ENCODE peak calls at places on chromosomes 12 and 14, in eight cellular contexts. J is ovary, S is uterus, N is sigmoid colon, G is HCT116, L is endothelial cell of umbilical vein, H is lower leg skin, O is K562. K is an unnamed sample.

GRCh38 chr12:68336754-68337343 is 4.7 kb upstream of the MDM1 start:
- DNase-seq in S (no peak), G (no peak), H (no peak), L (no peak), J (no peak), O (no peak), N (peak), K (no peak)

GRCh38 chr12:53985358-53985899 is 483 bp downstream of the HOXC10 start:
- DNase-seq in G (no peak), O (no peak), N (no peak), S (no peak), H (no peak), L (peak), J (no peak), K (no peak)

GRCh38 chr14:104753528-104754212 is 723 bp downstream of the SIVA1 start:
- DNase-seq in L (peak), G (no peak), H (no peak), S (no peak), O (no peak), N (no peak), J (no peak), K (no peak)

GRCh38 chr14:42654707-42655106 is 1048.0 kb downstream of the LRFN5 start:
- DNase-seq in G (no peak), H (no peak), J (no peak), L (no peak), N (no peak), S (no peak), O (no peak), K (no peak)

GRCh38 chr14:71803539-71804260 is 128.5 kb upstream of the RGS6 start:
- DNase-seq in J (no peak), L (peak), G (peak), S (no peak), H (no peak), N (no peak), O (no peak), K (no peak)

GRCh38 chr12:62712561-62712960 is 222.4 kb downstream of the PPM1H start:
- DNase-seq in H (no peak), O (no peak), S (no peak), L (no peak), N (no peak), G (no peak), J (no peak), K (no peak)

GRCh38 chr12:102612008-102612407 is 131.6 kb upstream of the IGF1 start:
- DNase-seq in O (no peak), N (no peak), L (no peak), S (no peak), J (no peak), H (no peak), G (no peak), K (no peak)

GRCh38 chr14:72061718-72062117 is 129.5 kb downstream of the RGS6 start:
- DNase-seq in J (no peak), H (no peak), N (no peak), S (no peak), L (no peak), O (no peak), G (no peak), K (no peak)

GRCh38 chr12:95358111-95359083 is 115.6 kb upstream of the METAP2 start:
- DNase-seq in J (no peak), N (no peak), S (no peak), H (no peak), O (no peak), G (no peak), L (peak), K (no peak)

GRCh38 chr14:59344711-59345455 is 120.3 kb downstream of the GPR135 start:
- DNase-seq in S (no peak), H (no peak), G (no peak), O (no peak), L (no peak), N (no peak), J (no peak), K (no peak)

GRCh38 chr12:120404271-120404670 is 33.6 kb upstream of the COX6A1 start:
- DNase-seq in L (no peak), G (no peak), S (no peak), H (no peak), O (no peak), N (no peak), J (no peak), K (no peak)

GRCh38 chr12:51811203-51811805 is 37.2 kb downstream of the FIGNL2 start:
- DNase-seq in N (no peak), O (no peak), H (no peak), S (no peak), G (no peak), L (no peak), J (no peak), K (no peak)

GRCh38 chr14:105582639-105583038 is 56.3 kb downstream of the TMEM121 start:
- DNase-seq in S (no peak), H (no peak), J (peak), G (no peak), O (peak), L (peak), N (no peak), K (peak)

GRCh38 chr14:89391123-89391522 is 25.9 kb downstream of the FOXN3 start:
- DNase-seq in G (no peak), H (no peak), S (no peak), O (no peak), L (no peak), N (peak), J (no peak), K (no peak)

GRCh38 chr14:50031534-50032313 is 84.6 kb downstream of the VCPKMT start:
- DNase-seq in S (no peak), O (no peak), J (no peak), H (no peak), N (no peak), G (no peak), L (no peak), K (no peak)

GRCh38 chr12:90268574-90268973 is 559.9 kb upstream of the ATP2B1 start:
- DNase-seq in O (no peak), S (no peak), J (no peak), L (no peak), N (no peak), H (no peak), G (no peak), K (no peak)

GRCh38 chr12:63206494-63206893 is 55.5 kb upstream of the AVPR1A start:
- DNase-seq in H (no peak), S (no peak), J (no peak), L (no peak), G (no peak), N (no peak), O (no peak), K (no peak)

GRCh38 chr12:65565601-65566560 is 258.4 kb upstream of the HMGA2 start:
- DNase-seq in H (no peak), O (peak), N (no peak), L (peak), G (no peak), J (no peak), S (no peak), K (no peak)

GRCh38 chr12:68080577-68080976 is 79.0 kb downstream of the IFNG start:
- DNase-seq in O (no peak), H (no peak), L (no peak), S (no peak), N (no peak), J (no peak), G (no peak), K (no peak)

GRCh38 chr12:75725505-75726120 is 214.2 kb upstream of the KRR1 start:
- DNase-seq in N (no peak), J (no peak), S (no peak), O (no peak), L (peak), H (no peak), G (peak), K (no peak)

GRCh38 chr12:27551172-27551840 is 27.3 kb downstream of the PPFIBP1 start:
- DNase-seq in G (no peak), J (no peak), S (no peak), N (no peak), L (no peak), O (no peak), H (no peak), K (no peak)

GRCh38 chr14:100159107-100159864 is at the start of gene DEGS2:
- DNase-seq in S (no peak), O (no peak), J (no peak), N (no peak), H (no peak), G (no peak), L (no peak), K (peak)

GRCh38 chr12:95582230-95583058 is 31.2 kb upstream of the USP44 start:
- DNase-seq in J (no peak), G (peak), H (no peak), N (no peak), O (no peak), S (no peak), L (peak), K (no peak)

GRCh38 chr14:58362798-58363412 is 32.8 kb upstream of the TOMM20L start:
- DNase-seq in O (peak), S (no peak), G (peak), J (no peak), N (no peak), L (peak), H (no peak), K (no peak)

GRCh38 chr12:55979069-55979468 is 5.2 kb downstream of the RAB5B start:
- DNase-seq in L (no peak), H (no peak), J (no peak), N (no peak), O (no peak), S (no peak), G (no peak), K (no peak)

GRCh38 chr12:127162902-127163301 is 1104.1 kb upstream of the TMEM132C start:
- DNase-seq in O (peak), N (no peak), J (no peak), H (no peak), G (no peak), S (no peak), L (no peak), K (no peak)

GRCh38 chr14:106044949-106045596 is 518.7 kb downstream of the TMEM121 start:
- DNase-seq in G (peak), J (no peak), H (no peak), N (no peak), L (no peak), S (no peak), O (peak), K (peak)

GRCh38 chr12:96981053-96981452 is 74.0 kb downstream of the NEDD1 start:
- DNase-seq in G (no peak), J (no peak), S (no peak), O (no peak), N (no peak), H (no peak), L (peak), K (no peak)

GRCh38 chr12:56645717-56646446 is at the start of gene ATP5F1B:
- DNase-seq in S (peak), G (peak), O (peak), H (peak), J (peak), N (peak), L (peak), K (peak)

GRCh38 chr14:30558675-30559555 is at the start of gene G2E3:
- DNase-seq in G (peak), N (peak), L (peak), J (peak), O (peak), S (peak), H (peak), K (peak)
- TF ChIP-seq POLR2A in G (peak), N (peak), L (peak), J (peak), O (peak), S (peak), H (no peak), K (peak)

GRCh38 chr14:26293909-26294308 is 303.9 kb downstream of the NOVA1 start:
- DNase-seq in N (no peak), H (no peak), G (no peak), O (no peak), J (no peak), S (no peak), L (no peak), K (no peak)

GRCh38 chr14:26286806-26287205 is 311.0 kb downstream of the NOVA1 start:
- DNase-seq in G (no peak), J (no peak), S (no peak), H (no peak), L (no peak), N (no peak), O (no peak), K (no peak)

GRCh38 chr14:26286066-26286791 is 311.6 kb downstream of the NOVA1 start:
- DNase-seq in S (no peak), H (no peak), G (no peak), N (no peak), L (peak), O (no peak), J (no peak), K (no peak)

GRCh38 chr14:26290007-26290530 is 307.8 kb downstream of the NOVA1 start:
- DNase-seq in N (no peak), L (no peak), S (no peak), G (no peak), H (no peak), O (no peak), J (no peak), K (no peak)
- TF ChIP-seq POLR2A in N (no peak), L (no peak), S (no peak), G (no peak), H (no peak), O (no peak), J (no peak), K (no peak)

DNA sequence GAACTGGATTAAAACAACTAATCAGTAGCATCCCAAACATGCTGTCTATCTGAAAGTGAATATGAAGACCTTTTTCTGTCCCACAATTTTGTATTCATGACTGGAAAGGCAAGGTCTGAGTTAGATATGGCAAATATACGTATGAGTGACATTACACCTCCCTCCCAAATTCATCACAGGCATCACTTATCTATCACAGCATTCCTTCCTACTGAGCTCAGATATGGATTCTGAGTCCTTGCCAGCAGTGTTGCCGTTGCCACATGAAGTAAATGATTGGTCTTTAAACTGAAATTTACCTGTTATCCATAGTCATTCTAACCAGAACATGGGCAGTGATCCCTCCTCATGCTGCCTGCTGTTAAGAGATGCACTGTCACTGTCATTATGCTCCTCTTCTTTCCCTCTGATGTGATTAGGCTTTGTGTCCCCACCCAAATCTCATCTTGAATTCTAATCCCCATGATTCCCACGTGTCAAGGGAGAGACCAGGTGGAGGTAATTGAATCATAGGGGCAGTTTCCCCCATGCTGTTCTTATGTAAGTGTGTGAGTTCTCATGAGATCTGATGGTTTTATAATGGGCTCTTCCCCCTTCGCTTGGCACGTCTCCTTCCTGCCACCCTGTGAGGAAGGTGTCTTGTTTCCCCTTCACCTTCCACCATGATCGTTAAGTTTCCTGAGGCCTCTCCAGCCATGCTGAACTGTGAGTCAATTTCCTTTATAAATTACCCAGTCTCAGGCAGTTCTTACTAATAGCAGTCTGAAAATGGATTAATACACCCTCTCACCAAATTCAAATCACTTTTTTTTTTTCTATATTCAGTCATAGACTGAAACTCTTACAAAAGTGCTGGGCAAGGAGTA is 288.4 kb downstream of the NUAK1 start:
- DNase-seq in O (peak), L (peak), N (no peak), H (no peak), S (no peak), J (no peak), G (no peak), K (no peak)
- TF ChIP-seq POLR2A in O (no peak), L (no peak), N (no peak), H (no peak), S (no peak), J (no peak), G (no peak), K (no peak)

GRCh38 chr12:50025187-50026059 is at the start of gene RACGAP1:
- DNase-seq in N (peak), J (peak), L (peak), H (peak), O (peak), S (peak), G (peak), K (peak)
- TF ChIP-seq POLR2A in N (no peak), J (no peak), L (peak), H (no peak), O (peak), S (peak), G (peak), K (peak)

GRCh38 chr14:88385212-88386101 is at the start of gene SPATA7:
- DNase-seq in J (peak), H (peak), L (peak), S (peak), N (peak), G (peak), O (peak), K (peak)
- TF ChIP-seq POLR2A in J (peak), H (no peak), L (peak), S (peak), N (peak), G (peak), O (peak), K (peak)

GRCh38 chr14:81311816-81312215 is 88.3 kb downstream of the STON2 start:
- DNase-seq in O (no peak), S (no peak), N (no peak), G (no peak), H (no peak), L (no peak), J (no peak), K (no peak)

GRCh38 chr14:81311128-81311527 is 89.0 kb downstream of the STON2 start:
- DNase-seq in G (no peak), J (no peak), O (no peak), N (no peak), L (no peak), H (no peak), S (no peak), K (no peak)

GRCh38 chr14:81313775-81314429 is 86.2 kb downstream of the STON2 start:
- DNase-seq in J (no peak), S (no peak), L (no peak), N (no peak), H (no peak), O (no peak), G (no peak), K (no peak)

GRCh38 chr14:81313200-81313599 is 86.9 kb downstream of the STON2 start:
- DNase-seq in S (no peak), G (no peak), O (no peak), N (no peak), L (no peak), J (no peak), H (no peak), K (no peak)

DNA sequence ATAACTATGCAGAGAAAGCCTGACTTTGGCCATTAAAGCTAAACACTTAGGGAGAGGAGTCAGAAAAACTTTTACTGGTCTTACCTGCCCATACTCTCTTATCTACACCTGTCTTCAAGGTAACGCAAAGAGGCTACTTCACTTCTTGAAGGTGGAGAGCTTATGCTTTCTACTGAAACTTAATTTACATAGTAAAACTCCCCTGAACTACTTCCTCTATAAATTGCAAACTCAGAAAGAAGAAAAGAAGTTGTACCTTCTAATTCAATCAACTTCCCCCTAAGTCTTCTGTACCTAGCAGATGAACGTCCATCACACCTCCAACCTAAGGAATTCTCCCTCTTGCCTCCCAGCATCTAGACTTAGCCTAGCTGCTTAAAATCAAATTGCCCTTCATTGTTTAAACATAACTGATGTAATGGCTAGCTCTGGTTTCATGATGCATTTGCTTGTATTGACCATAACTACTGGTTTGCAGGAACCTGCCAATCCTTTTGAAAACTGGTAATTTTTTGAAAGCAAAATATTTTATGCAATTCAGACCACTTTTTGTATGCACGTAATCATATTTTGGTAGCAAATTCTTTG is 87.7 kb downstream of the STON2 start:
- DNase-seq in G (no peak), L (no peak), N (no peak), O (no peak), H (no peak), S (no peak), J (no peak), K (no peak)
- TF ChIP-seq POLR2A in G (no peak), L (no peak), N (no peak), O (no peak), H (no peak), S (no peak), J (no peak), K (no peak)

DNA sequence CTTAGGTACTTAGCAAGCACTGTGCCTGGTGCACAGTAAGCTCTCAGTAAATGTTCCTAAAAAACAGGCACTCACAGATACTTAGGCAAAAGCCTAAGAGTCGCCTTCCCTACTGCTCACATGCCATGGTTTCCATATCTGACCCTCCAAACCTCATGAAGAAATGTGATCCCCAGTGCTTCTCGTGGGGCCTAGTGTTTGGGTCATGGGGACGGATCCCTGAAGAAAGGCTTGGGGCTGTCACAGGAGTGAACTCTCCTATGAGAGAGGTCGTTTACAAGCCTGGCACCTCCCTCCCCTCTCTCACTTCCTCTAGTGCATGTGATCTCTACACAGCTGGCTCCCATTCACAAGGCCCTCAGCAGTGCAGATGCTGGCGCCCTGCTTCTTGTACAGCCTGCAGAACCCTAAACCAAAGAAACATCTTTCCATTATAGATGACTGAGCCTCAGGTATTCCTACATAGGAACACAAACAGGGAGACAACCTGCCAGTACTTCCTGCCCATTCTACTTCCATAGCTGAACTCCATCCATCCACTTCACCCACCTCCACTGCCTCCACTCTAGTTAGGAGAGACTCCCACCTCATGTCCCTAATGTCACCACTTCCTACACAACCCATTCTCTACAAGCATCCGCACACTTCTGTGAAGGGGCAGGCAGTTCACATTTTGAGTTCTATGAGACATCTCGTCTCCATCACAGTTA is 2.9 kb downstream of the SLC15A4 start:
- DNase-seq in G (no peak), J (no peak), L (no peak), O (no peak), S (no peak), N (peak), H (no peak), K (no peak)
- TF ChIP-seq POLR2A in G (no peak), J (no peak), L (no peak), O (no peak), S (no peak), N (no peak), H (no peak), K (peak)

GRCh38 chr12:46282829-46283228 is 14.0 kb upstream of the SLC38A1 start:
- DNase-seq in H (no peak), L (no peak), J (no peak), N (no peak), G (no peak), S (no peak), O (no peak), K (no peak)
- TF ChIP-seq POLR2A in H (no peak), L (no peak), J (no peak), N (no peak), G (no peak), S (no peak), O (no peak), K (no peak)

K was measured in GM12892.